ENCODE peak calls at places on chromosome 3, in eight cellular contexts. Z is MM.1S, Q is aorta, H is suprapubic skin, M is fibroblast of lung, U is cardiac muscle cell, K is pancreas, D is uterus. X is an unnamed sample. For H3K27me3, the result is how much of the 10 kb centered on the place peaks cover.

GRCh38 chr3:30738605-30739004 is 132.2 kb downstream of the TGFBR2 start:
- DNase-seq in Z (no peak), Q (no peak), H (no peak), M (no peak), U (no peak), K (no peak), D (no peak), X (no peak)

GRCh38 chr3:78838362-78838761 is 929.4 kb downstream of the ROBO1 start:
- DNase-seq in Z (no peak), Q (no peak), H (no peak), M (no peak), U (no peak), K (no peak), D (no peak), X (no peak)

GRCh38 chr3:52887166-52887565 is 10.2 kb downstream of the STIMATE start:
- DNase-seq in Z (no peak), Q (no peak), H (no peak), M (no peak), U (no peak), K (no peak), D (no peak), X (no peak)

GRCh38 chr3:30984855-30985793 is 90.7 kb upstream of the GADL1 start:
- DNase-seq in Z (no peak), Q (no peak), H (no peak), M (peak), U (no peak), K (no peak), D (no peak), X (no peak)

GRCh38 chr3:76438971-76439370 is 600.9 kb upstream of the ROBO2 start:
- DNase-seq in Z (peak), Q (no peak), H (no peak), M (peak), U (no peak), K (no peak), D (no peak), X (no peak)

GRCh38 chr3:14203521-14204079 is 25.0 kb downstream of the LSM3 start:
- DNase-seq in Z (peak), Q (no peak), H (peak), M (peak), U (peak), K (no peak), D (peak), X (peak)

GRCh38 chr3:46881819-46882376 is 4.4 kb downstream of the PTH1R start:
- DNase-seq in Z (no peak), Q (peak), H (no peak), M (peak), U (peak), K (no peak), D (peak), X (no peak)

GRCh38 chr3:13815088-13815683 is 64.7 kb downstream of the WNT7A start:
- DNase-seq in Z (no peak), Q (peak), H (no peak), M (no peak), U (no peak), K (no peak), D (no peak), X (no peak)

GRCh38 chr3:29577250-29577649 is 296.4 kb downstream of the RBMS3 start:
- DNase-seq in Z (no peak), Q (no peak), H (no peak), M (no peak), U (no peak), K (peak), D (no peak), X (no peak)

GRCh38 chr3:15116032-15116653 is 17.2 kb upstream of the RBSN start:
- DNase-seq in Z (no peak), Q (no peak), H (no peak), M (no peak), U (no peak), K (no peak), D (no peak), X (no peak)

GRCh38 chr3:57530071-57530608 is 14.0 kb downstream of the DNAH12 start:
- DNase-seq in Z (no peak), Q (no peak), H (no peak), M (no peak), U (no peak), K (no peak), D (no peak), X (no peak)

GRCh38 chr3:41900265-41900664 is 61.6 kb downstream of the ULK4 start:
- DNase-seq in Z (no peak), Q (no peak), H (no peak), M (peak), U (peak), K (no peak), D (no peak), X (peak)

GRCh38 chr3:139674585-139675260 is 3.0 kb downstream of the NMNAT3 start:
- DNase-seq in Z (no peak), Q (no peak), H (no peak), M (no peak), U (no peak), K (no peak), D (no peak), X (peak)

GRCh38 chr3:43748179-43748578 is 57.4 kb downstream of the ABHD5 start:
- DNase-seq in Z (no peak), Q (no peak), H (no peak), M (peak), U (no peak), K (no peak), D (no peak), X (peak)

GRCh38 chr3:113329757-113330156 is 111.5 kb downstream of the CFAP44 start:
- DNase-seq in Z (no peak), Q (no peak), H (no peak), M (peak), U (no peak), K (no peak), D (no peak), X (no peak)

GRCh38 chr3:16203031-16203430 is 28.6 kb downstream of the GALNT15 start:
- DNase-seq in Z (no peak), Q (no peak), H (peak), M (peak), U (no peak), K (no peak), D (no peak), X (peak)

GRCh38 chr3:23202203-23202920 is 765 bp upstream of the UBE2E2 start:
- DNase-seq in Z (no peak), Q (no peak), H (peak), M (peak), U (no peak), K (no peak), D (no peak), X (peak)

GRCh38 chr3:156341324-156341723 is 213.6 kb downstream of the SSR3 start:
- DNase-seq in Z (no peak), Q (no peak), H (no peak), M (no peak), U (no peak), K (no peak), D (no peak), X (no peak)

DNA sequence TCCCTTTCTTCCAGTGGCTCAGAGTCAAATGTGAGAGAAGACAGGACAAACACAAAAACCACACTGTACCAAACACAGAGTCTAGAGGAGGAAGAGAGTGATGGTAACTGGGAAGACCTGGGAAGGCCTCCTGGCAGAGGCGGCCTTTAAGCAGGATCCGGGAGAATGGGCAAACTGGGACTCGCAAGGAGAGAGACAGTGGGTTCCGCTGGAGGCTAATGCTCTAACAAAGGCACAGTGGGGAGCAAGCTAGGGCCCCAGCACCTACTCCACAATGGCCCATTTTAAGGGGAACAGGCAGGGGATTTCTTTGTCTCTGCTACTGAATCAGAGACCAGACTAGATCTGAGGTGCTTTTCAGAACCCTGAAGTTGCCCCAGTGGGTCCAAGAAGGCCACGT is 81.4 kb upstream of the HES1 start:
- DNase-seq in Z (no peak), Q (no peak), H (no peak), M (no peak), U (no peak), K (no peak), D (no peak), X (no peak)
- H3K4me3 ChIP-seq in Z (no peak), Q (no peak), H (no peak), M (no peak), U (no peak), K (no peak), D (no peak), X (no peak)

DNA sequence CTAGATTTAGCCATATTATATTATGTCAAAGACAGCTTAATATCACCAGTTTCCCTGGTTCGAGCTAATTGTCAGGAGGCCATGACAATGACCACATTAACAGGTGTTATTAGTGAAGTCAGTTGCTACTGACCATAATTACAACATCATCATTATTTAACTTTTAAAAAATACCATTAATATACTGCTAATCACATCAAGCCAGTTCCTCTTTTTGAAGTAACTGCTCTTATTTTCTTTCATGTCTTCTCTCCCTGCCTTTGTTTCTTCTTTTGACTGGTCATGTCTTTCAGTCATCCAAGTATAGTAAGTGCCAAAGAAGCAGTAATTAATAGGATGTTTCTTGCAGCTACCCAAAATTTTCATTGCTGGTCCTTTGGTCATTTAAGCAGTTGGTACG is 61.6 kb downstream of the CMSS1 start:
- DNase-seq in Z (no peak), Q (no peak), H (no peak), M (no peak), U (no peak), K (no peak), D (no peak), X (no peak)
- H3K27me3 ChIP-seq in Z (under half), Q (under half), H (under half), M (under half), U (under half), K (under half), D (under half), X (under half)

DNA sequence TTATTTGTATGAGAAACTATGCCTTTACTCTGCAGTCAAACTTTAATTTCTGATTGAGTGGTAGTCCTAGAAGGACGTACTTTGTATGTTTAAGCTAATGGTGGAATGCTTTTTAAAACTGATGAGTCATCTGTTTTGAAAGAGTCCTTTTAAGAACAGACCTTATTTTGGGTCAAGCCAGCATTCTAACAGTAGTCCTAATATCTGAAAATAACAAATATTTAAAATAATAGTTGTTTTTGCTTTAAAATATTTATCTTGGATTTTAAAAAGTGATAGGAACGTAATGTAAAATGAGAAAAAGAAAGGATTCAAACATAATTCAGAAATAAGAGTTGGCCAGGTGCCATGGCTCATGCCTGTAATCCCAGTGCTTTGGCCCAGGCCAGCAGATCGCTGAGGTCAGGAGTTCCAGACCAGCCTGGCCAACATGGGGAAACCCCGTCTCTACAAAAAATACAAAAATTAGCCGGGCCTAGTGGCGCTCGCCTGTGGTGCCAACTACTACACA is 1.3 kb upstream of the LRRC58 start:
- DNase-seq in Z (peak), Q (peak), H (peak), M (peak), U (no peak), K (no peak), D (peak), X (peak)
- H3K4me3 ChIP-seq in Z (peak), Q (no peak), H (peak), M (peak), U (peak), K (peak), D (peak), X (no peak)

GRCh38 chr3:177126015-177126773 is 71.1 kb downstream of the TBL1XR1 start:
- DNase-seq in Z (no peak), Q (no peak), H (no peak), M (peak), U (no peak), K (no peak), D (no peak), X (peak)
- H3K27me3 ChIP-seq in Z (under half), Q (under half), H (under half), M (under half), U (under half), K (under half), D (under half), X (under half)